ENCODE peak calls at places on chromosomes 5 and 9, in eight cellular contexts. One of them, this sample, is unnamed.

GRCh38 chr9:111632695-111633388 is 1.7 kb downstream of the DNAJC25 start:
- DNase-seq in neural progenitor cell: no peak
- DNase-seq in AG09309: no peak
- DNase-seq in A549: no peak
- DNase-seq in osteocyte: no peak
- DNase-seq in GM13976: no peak
- DNase-seq in BE2C: no peak
- DNase-seq in cardiac fibroblast: no peak
- DNase-seq in this sample: no peak

GRCh38 chr5:5080790-5081189 is 59.3 kb upstream of the ADAMTS16 start:
- DNase-seq in neural progenitor cell: no peak
- DNase-seq in AG09309: no peak
- DNase-seq in A549: no peak
- DNase-seq in osteocyte: no peak
- DNase-seq in GM13976: no peak
- DNase-seq in BE2C: no peak
- DNase-seq in cardiac fibroblast: no peak
- DNase-seq in this sample: no peak

GRCh38 chr5:65209341-65209740 is 272.4 kb downstream of the ADAMTS6 start:
- DNase-seq in neural progenitor cell: no peak
- DNase-seq in AG09309: peak
- DNase-seq in A549: peak
- DNase-seq in osteocyte: no peak
- DNase-seq in GM13976: no peak
- DNase-seq in BE2C: no peak
- DNase-seq in cardiac fibroblast: peak
- DNase-seq in this sample: no peak

GRCh38 chr9:20391208-20391607 is 231.1 kb downstream of the MLLT3 start:
- DNase-seq in neural progenitor cell: no peak
- DNase-seq in AG09309: no peak
- DNase-seq in A549: no peak
- DNase-seq in osteocyte: no peak
- DNase-seq in GM13976: no peak
- DNase-seq in BE2C: no peak
- DNase-seq in cardiac fibroblast: no peak
- DNase-seq in this sample: peak

GRCh38 chr5:36788365-36788764 is 88.2 kb upstream of the NIPBL start:
- DNase-seq in neural progenitor cell: no peak
- DNase-seq in AG09309: no peak
- DNase-seq in A549: no peak
- DNase-seq in osteocyte: no peak
- DNase-seq in GM13976: no peak
- DNase-seq in BE2C: no peak
- DNase-seq in cardiac fibroblast: no peak
- DNase-seq in this sample: no peak

GRCh38 chr5:124262443-124262842 is 484.0 kb downstream of the ZNF608 start:
- DNase-seq in neural progenitor cell: peak
- DNase-seq in AG09309: no peak
- DNase-seq in A549: no peak
- DNase-seq in osteocyte: no peak
- DNase-seq in GM13976: no peak
- DNase-seq in BE2C: no peak
- DNase-seq in cardiac fibroblast: peak
- DNase-seq in this sample: peak

GRCh38 chr9:71743217-71743705 is 25.1 kb downstream of the CEMIP2 start:
- DNase-seq in neural progenitor cell: no peak
- DNase-seq in AG09309: no peak
- DNase-seq in A549: no peak
- DNase-seq in osteocyte: no peak
- DNase-seq in GM13976: no peak
- DNase-seq in BE2C: no peak
- DNase-seq in cardiac fibroblast: peak
- DNase-seq in this sample: no peak

GRCh38 chr9:71079451-71079850 is 42.0 kb downstream of the TRPM3 start:
- DNase-seq in neural progenitor cell: no peak
- DNase-seq in AG09309: peak
- DNase-seq in A549: peak
- DNase-seq in osteocyte: no peak
- DNase-seq in GM13976: no peak
- DNase-seq in BE2C: no peak
- DNase-seq in cardiac fibroblast: peak
- DNase-seq in this sample: no peak

GRCh38 chr9:38622083-38622674 is 1.8 kb upstream of the ANKRD18A start:
- DNase-seq in neural progenitor cell: peak
- DNase-seq in AG09309: no peak
- DNase-seq in A549: peak
- DNase-seq in osteocyte: no peak
- DNase-seq in GM13976: peak
- DNase-seq in BE2C: peak
- DNase-seq in cardiac fibroblast: no peak
- DNase-seq in this sample: no peak

GRCh38 chr5:10460252-10460906 is 18.7 kb downstream of the ROPN1L start:
- DNase-seq in neural progenitor cell: no peak
- DNase-seq in AG09309: no peak
- DNase-seq in A549: peak
- DNase-seq in osteocyte: no peak
- DNase-seq in GM13976: no peak
- DNase-seq in BE2C: peak
- DNase-seq in cardiac fibroblast: peak
- DNase-seq in this sample: peak

GRCh38 chr5:181265092-181265671 is 4.2 kb upstream of the TRIM52 start:
- DNase-seq in neural progenitor cell: peak
- DNase-seq in AG09309: no peak
- DNase-seq in A549: no peak
- DNase-seq in osteocyte: peak
- DNase-seq in GM13976: no peak
- DNase-seq in BE2C: no peak
- DNase-seq in cardiac fibroblast: no peak
- DNase-seq in this sample: no peak

GRCh38 chr9:21747171-21747570 is 55.3 kb upstream of the MTAP start:
- DNase-seq in neural progenitor cell: no peak
- DNase-seq in AG09309: no peak
- DNase-seq in A549: no peak
- DNase-seq in osteocyte: no peak
- DNase-seq in GM13976: no peak
- DNase-seq in BE2C: no peak
- DNase-seq in cardiac fibroblast: peak
- DNase-seq in this sample: no peak

GRCh38 chr5:168879929-168880328 is 300.8 kb upstream of the PANK3 start:
- DNase-seq in neural progenitor cell: no peak
- DNase-seq in AG09309: no peak
- DNase-seq in A549: peak
- DNase-seq in osteocyte: no peak
- DNase-seq in GM13976: peak
- DNase-seq in BE2C: no peak
- DNase-seq in cardiac fibroblast: peak
- DNase-seq in this sample: peak

GRCh38 chr5:34586117-34586885 is 69.8 kb upstream of the RAI14 start:
- DNase-seq in neural progenitor cell: no peak
- DNase-seq in AG09309: peak
- DNase-seq in A549: peak
- DNase-seq in osteocyte: no peak
- DNase-seq in GM13976: no peak
- DNase-seq in BE2C: no peak
- DNase-seq in cardiac fibroblast: peak
- DNase-seq in this sample: no peak

GRCh38 chr9:108580021-108580439 is 275.8 kb downstream of the ACTL7B start:
- DNase-seq in neural progenitor cell: no peak
- DNase-seq in AG09309: peak
- DNase-seq in A549: peak
- DNase-seq in osteocyte: no peak
- DNase-seq in GM13976: no peak
- DNase-seq in BE2C: no peak
- DNase-seq in cardiac fibroblast: peak
- DNase-seq in this sample: no peak

GRCh38 chr9:95261890-95262289 is 55.6 kb downstream of the FANCC start:
- DNase-seq in neural progenitor cell: no peak
- DNase-seq in AG09309: no peak
- DNase-seq in A549: no peak
- DNase-seq in osteocyte: no peak
- DNase-seq in GM13976: no peak
- DNase-seq in BE2C: no peak
- DNase-seq in cardiac fibroblast: peak
- DNase-seq in this sample: no peak

GRCh38 chr5:127892467-127893207 is 189.4 kb downstream of the CCDC192 start:
- DNase-seq in neural progenitor cell: no peak
- DNase-seq in AG09309: no peak
- DNase-seq in A549: peak
- DNase-seq in osteocyte: no peak
- DNase-seq in GM13976: no peak
- DNase-seq in BE2C: no peak
- DNase-seq in cardiac fibroblast: peak
- DNase-seq in this sample: no peak

GRCh38 chr5:87541033-87541432 is 128.3 kb upstream of the CCNH start:
- DNase-seq in neural progenitor cell: peak
- DNase-seq in AG09309: peak
- DNase-seq in A549: peak
- DNase-seq in osteocyte: no peak
- DNase-seq in GM13976: no peak
- DNase-seq in BE2C: peak
- DNase-seq in cardiac fibroblast: peak
- DNase-seq in this sample: peak
- TF ChIP-seq CTCF in neural progenitor cell: peak
- TF ChIP-seq CTCF in AG09309: no peak
- TF ChIP-seq CTCF in A549: no peak
- TF ChIP-seq CTCF in osteocyte: no peak
- TF ChIP-seq CTCF in GM13976: peak
- TF ChIP-seq CTCF in BE2C: no peak
- TF ChIP-seq CTCF in cardiac fibroblast: no peak
- TF ChIP-seq CTCF in this sample: peak

GRCh38 chr5:78627175-78627574 is 21.4 kb downstream of the LHFPL2 start:
- DNase-seq in neural progenitor cell: no peak
- DNase-seq in AG09309: no peak
- DNase-seq in A549: peak
- DNase-seq in osteocyte: peak
- DNase-seq in GM13976: no peak
- DNase-seq in BE2C: no peak
- DNase-seq in cardiac fibroblast: peak
- DNase-seq in this sample: no peak
- TF ChIP-seq CTCF in neural progenitor cell: peak
- TF ChIP-seq CTCF in AG09309: peak
- TF ChIP-seq CTCF in A549: peak
- TF ChIP-seq CTCF in osteocyte: peak
- TF ChIP-seq CTCF in GM13976: no peak
- TF ChIP-seq CTCF in BE2C: peak
- TF ChIP-seq CTCF in cardiac fibroblast: peak
- TF ChIP-seq CTCF in this sample: peak

GRCh38 chr9:136204838-136205706 is at the start of gene LHX3:
- DNase-seq in neural progenitor cell: peak
- DNase-seq in AG09309: no peak
- DNase-seq in A549: no peak
- DNase-seq in osteocyte: no peak
- DNase-seq in GM13976: peak
- DNase-seq in BE2C: no peak
- DNase-seq in cardiac fibroblast: peak
- DNase-seq in this sample: no peak

GRCh38 chr9:136207616-136208015 is 2.7 kb upstream of the LHX3 start:
- DNase-seq in neural progenitor cell: no peak
- DNase-seq in AG09309: no peak
- DNase-seq in A549: no peak
- DNase-seq in osteocyte: no peak
- DNase-seq in GM13976: no peak
- DNase-seq in BE2C: no peak
- DNase-seq in cardiac fibroblast: no peak
- DNase-seq in this sample: no peak

GRCh38 chr9:136206602-136207333 is 1.8 kb upstream of the LHX3 start:
- DNase-seq in neural progenitor cell: no peak
- DNase-seq in AG09309: no peak
- DNase-seq in A549: no peak
- DNase-seq in osteocyte: no peak
- DNase-seq in GM13976: no peak
- DNase-seq in BE2C: peak
- DNase-seq in cardiac fibroblast: no peak
- DNase-seq in this sample: no peak

GRCh38 chr9:136204086-136204805 is 682 bp downstream of the LHX3 start:
- DNase-seq in neural progenitor cell: no peak
- DNase-seq in AG09309: no peak
- DNase-seq in A549: no peak
- DNase-seq in osteocyte: no peak
- DNase-seq in GM13976: no peak
- DNase-seq in BE2C: no peak
- DNase-seq in cardiac fibroblast: no peak
- DNase-seq in this sample: no peak

DNA sequence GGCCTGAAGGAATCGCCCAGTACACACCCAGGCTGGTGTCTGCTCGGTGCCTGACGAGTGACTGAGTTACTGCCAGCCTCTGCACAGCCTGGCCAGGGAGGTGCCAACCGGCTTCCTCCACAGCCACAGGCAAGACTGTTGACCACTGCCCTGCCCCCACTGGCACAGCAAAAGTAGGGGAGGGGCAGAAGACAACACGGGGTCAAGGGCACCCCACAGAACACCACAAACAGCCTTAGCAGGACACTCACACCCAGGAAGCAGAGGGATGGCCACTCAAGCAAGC is 722 bp upstream of the LHX3 start:
- DNase-seq in neural progenitor cell: no peak
- DNase-seq in AG09309: no peak
- DNase-seq in A549: no peak
- DNase-seq in osteocyte: no peak
- DNase-seq in GM13976: no peak
- DNase-seq in BE2C: no peak
- DNase-seq in cardiac fibroblast: no peak
- DNase-seq in this sample: no peak
- TF ChIP-seq CTCF in neural progenitor cell: no peak
- TF ChIP-seq CTCF in AG09309: no peak
- TF ChIP-seq CTCF in A549: no peak
- TF ChIP-seq CTCF in osteocyte: no peak
- TF ChIP-seq CTCF in GM13976: no peak
- TF ChIP-seq CTCF in BE2C: no peak
- TF ChIP-seq CTCF in cardiac fibroblast: no peak
- TF ChIP-seq CTCF in this sample: no peak

DNA sequence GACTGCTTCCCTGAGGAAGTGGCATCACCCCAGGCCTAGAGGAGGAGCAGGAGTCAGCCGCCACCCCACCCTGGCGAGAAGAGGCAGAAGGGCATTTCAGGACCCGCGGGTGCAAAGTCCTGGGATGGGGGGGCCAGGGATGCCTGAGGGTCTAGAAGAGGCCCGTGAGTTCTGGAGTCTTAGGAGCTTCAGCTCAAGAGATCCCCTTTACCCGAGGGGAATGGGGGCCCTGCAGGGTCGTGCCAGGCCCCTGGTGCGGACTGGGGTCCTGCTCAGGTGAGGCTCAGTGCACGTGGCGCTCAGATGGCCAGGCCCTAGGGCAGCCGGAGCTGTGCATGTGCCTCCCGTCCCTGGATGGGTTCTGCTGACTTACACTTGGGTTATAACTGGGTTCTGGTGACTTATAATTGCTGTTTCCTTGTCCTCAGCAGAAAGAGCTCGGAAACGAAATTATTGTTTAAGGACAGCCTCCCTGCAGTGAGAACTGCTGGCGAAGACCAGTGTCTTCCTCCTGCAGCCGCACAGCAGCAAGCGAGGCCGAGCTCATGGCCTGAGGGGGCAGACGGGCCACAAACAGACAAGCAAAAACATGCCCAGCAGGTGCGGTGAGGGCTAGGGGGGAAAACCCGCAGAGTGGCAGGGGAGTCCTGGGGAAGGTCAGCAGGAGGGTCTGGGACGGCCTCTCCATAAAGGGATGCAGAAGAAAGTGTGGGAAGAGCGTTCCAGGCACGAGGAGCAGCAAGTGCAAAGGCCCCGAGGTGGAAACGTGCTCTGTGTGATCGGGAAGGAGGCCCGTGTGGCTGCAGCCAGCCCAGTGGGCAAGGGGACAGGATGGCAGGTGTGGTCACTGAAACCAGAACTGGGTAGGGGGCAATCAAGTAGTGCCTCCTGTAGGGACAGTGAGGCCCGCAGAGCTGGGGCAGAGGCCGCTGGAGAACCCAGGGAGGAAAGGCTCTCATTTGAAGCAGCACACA is 16.6 kb upstream of the LAMC3 start:
- DNase-seq in neural progenitor cell: no peak
- DNase-seq in AG09309: no peak
- DNase-seq in A549: no peak
- DNase-seq in osteocyte: no peak
- DNase-seq in GM13976: no peak
- DNase-seq in BE2C: no peak
- DNase-seq in cardiac fibroblast: no peak
- DNase-seq in this sample: no peak
- TF ChIP-seq CTCF in neural progenitor cell: no peak
- TF ChIP-seq CTCF in AG09309: no peak
- TF ChIP-seq CTCF in A549: no peak
- TF ChIP-seq CTCF in osteocyte: no peak
- TF ChIP-seq CTCF in GM13976: no peak
- TF ChIP-seq CTCF in BE2C: no peak
- TF ChIP-seq CTCF in cardiac fibroblast: no peak
- TF ChIP-seq CTCF in this sample: no peak